ENCODE peak calls at places on chromosomes 11 and 22, in eight cellular contexts. H, B, A, Q, G, S, E and J are unnamed samples.
A peak's percentile ranks its signal among the peaks of the same experiment; 100 is the strongest.

GRCh38 chr11:75277991-75278790 is 37.6 kb downstream of the TPBGL start:
- DNase-seq in A (no peak), S (peak; percentile 27), G (no peak), E (no peak), B (no peak), Q (no peak), H (no peak), J (no peak)

GRCh38 chr22:30423296-30423958 is 2.1 kb upstream of the MTFP1 start:
- DNase-seq in E (no peak), H (no peak), Q (peak; percentile 50), S (peak; percentile 82), A (peak; percentile 72), B (no peak), G (no peak), J (peak; percentile 70)

GRCh38 chr11:46338988-46339666 is 8.1 kb upstream of the DGKZ start:
- DNase-seq in Q (no peak), A (peak; percentile 98), S (no peak), H (no peak), E (no peak), B (no peak), G (no peak), J (no peak)

GRCh38 chr22:44353063-44353440 is 40.3 kb upstream of the SHISAL1 start:
- DNase-seq in Q (no peak), A (no peak), S (peak; percentile 53), H (no peak), B (no peak), G (no peak), E (no peak), J (no peak)

GRCh38 chr11:102010776-102011500 is 36.3 kb upstream of the CFAP300 start:
- DNase-seq in E (peak; percentile 95), B (no peak), H (no peak), G (peak; percentile 67), A (no peak), S (peak; percentile 91), Q (no peak), J (peak; percentile 85)

GRCh38 chr22:34567367-34567766 is 498.6 kb upstream of the ISX start:
- DNase-seq in A (no peak), B (no peak), H (no peak), E (peak; percentile 72), Q (no peak), S (no peak), G (no peak), J (no peak)

GRCh38 chr11:95412074-95412473 is 181.1 kb upstream of the SESN3 start:
- DNase-seq in H (no peak), S (no peak), A (no peak), Q (no peak), B (no peak), G (no peak), E (no peak), J (no peak)

GRCh38 chr22:48535868-48536690 is 1291.6 kb downstream of the BRD1 start:
- DNase-seq in Q (no peak), E (no peak), S (no peak), A (no peak), B (no peak), G (no peak), H (no peak), J (no peak)